ENCODE peak calls at places on chromosomes 4 and X, in four cellular contexts. One of them, this sample, is unnamed.

GRCh38 chrX:19332983-19333382 is 10.7 kb upstream of the PDHA1 start:
- DNase-seq in upper lobe of left lung: no peak
- DNase-seq in breast epithelium: no peak
- DNase-seq in vagina: peak; percentile 67
- DNase-seq in this sample: no peak

GRCh38 chrX:54452920-54453319 is 12.7 kb downstream of the TSR2 start:
- DNase-seq in upper lobe of left lung: no peak
- DNase-seq in vagina: no peak
- DNase-seq in breast epithelium: no peak
- DNase-seq in this sample: no peak

GRCh38 chr4:107619065-107619464 is 101.0 kb downstream of the PAPSS1 start:
- DNase-seq in vagina: no peak
- DNase-seq in breast epithelium: no peak
- DNase-seq in upper lobe of left lung: no peak
- DNase-seq in this sample: no peak

GRCh38 chr4:40820101-40820500 is 70.3 kb downstream of the NSUN7 start:
- DNase-seq in breast epithelium: no peak
- DNase-seq in upper lobe of left lung: no peak
- DNase-seq in vagina: no peak
- DNase-seq in this sample: no peak

GRCh38 chr4:142614621-142615323 is 231.3 kb downstream of the INPP4B start:
- DNase-seq in vagina: no peak
- DNase-seq in breast epithelium: no peak
- DNase-seq in upper lobe of left lung: no peak
- DNase-seq in this sample: no peak

GRCh38 chrX:146278381-146278780 is 460.8 kb downstream of the SLITRK2 start:
- DNase-seq in upper lobe of left lung: no peak
- DNase-seq in vagina: no peak
- DNase-seq in breast epithelium: no peak
- DNase-seq in this sample: no peak

GRCh38 chr4:74108457-74109115 is 9.6 kb upstream of the CXCL2 start:
- DNase-seq in vagina: no peak
- DNase-seq in upper lobe of left lung: no peak
- DNase-seq in breast epithelium: no peak
- DNase-seq in this sample: no peak

GRCh38 chrX:21958888-21959287 is 18.4 kb downstream of the SMS start:
- DNase-seq in breast epithelium: no peak
- DNase-seq in vagina: no peak
- DNase-seq in upper lobe of left lung: no peak
- DNase-seq in this sample: no peak

GRCh38 chrX:129925305-129926092 is 19.5 kb downstream of the UTP14A start:
- DNase-seq in breast epithelium: peak; percentile 48
- DNase-seq in vagina: no peak
- DNase-seq in upper lobe of left lung: peak; percentile 65
- DNase-seq in this sample: peak; percentile 42

GRCh38 chrX:49309401-49309981 is 6.0 kb downstream of the GAGE10 start:
- DNase-seq in breast epithelium: no peak
- DNase-seq in vagina: no peak
- DNase-seq in upper lobe of left lung: no peak
- DNase-seq in this sample: peak; percentile 5

GRCh38 chrX:39815621-39816020 is 282.1 kb downstream of the BCOR start:
- DNase-seq in breast epithelium: no peak
- DNase-seq in upper lobe of left lung: no peak
- DNase-seq in vagina: no peak
- DNase-seq in this sample: no peak

GRCh38 chr4:98997176-98997575 is 1.7 kb downstream of the METAP1 start:
- DNase-seq in vagina: no peak
- DNase-seq in upper lobe of left lung: no peak
- DNase-seq in breast epithelium: no peak
- DNase-seq in this sample: no peak

GRCh38 chr4:98994474-98995182 is 893 bp upstream of the METAP1 start:
- DNase-seq in vagina: no peak
- DNase-seq in breast epithelium: no peak
- DNase-seq in upper lobe of left lung: peak; percentile 34
- DNase-seq in this sample: no peak

GRCh38 chr4:98996056-98996941 is 778 bp downstream of the METAP1 start:
- DNase-seq in breast epithelium: no peak
- DNase-seq in upper lobe of left lung: peak; percentile 22
- DNase-seq in vagina: no peak
- DNase-seq in this sample: no peak

GRCh38 chr4:98993419-98994071 is 2.0 kb upstream of the METAP1 start:
- DNase-seq in breast epithelium: no peak
- DNase-seq in upper lobe of left lung: no peak
- DNase-seq in vagina: no peak
- DNase-seq in this sample: no peak

DNA sequence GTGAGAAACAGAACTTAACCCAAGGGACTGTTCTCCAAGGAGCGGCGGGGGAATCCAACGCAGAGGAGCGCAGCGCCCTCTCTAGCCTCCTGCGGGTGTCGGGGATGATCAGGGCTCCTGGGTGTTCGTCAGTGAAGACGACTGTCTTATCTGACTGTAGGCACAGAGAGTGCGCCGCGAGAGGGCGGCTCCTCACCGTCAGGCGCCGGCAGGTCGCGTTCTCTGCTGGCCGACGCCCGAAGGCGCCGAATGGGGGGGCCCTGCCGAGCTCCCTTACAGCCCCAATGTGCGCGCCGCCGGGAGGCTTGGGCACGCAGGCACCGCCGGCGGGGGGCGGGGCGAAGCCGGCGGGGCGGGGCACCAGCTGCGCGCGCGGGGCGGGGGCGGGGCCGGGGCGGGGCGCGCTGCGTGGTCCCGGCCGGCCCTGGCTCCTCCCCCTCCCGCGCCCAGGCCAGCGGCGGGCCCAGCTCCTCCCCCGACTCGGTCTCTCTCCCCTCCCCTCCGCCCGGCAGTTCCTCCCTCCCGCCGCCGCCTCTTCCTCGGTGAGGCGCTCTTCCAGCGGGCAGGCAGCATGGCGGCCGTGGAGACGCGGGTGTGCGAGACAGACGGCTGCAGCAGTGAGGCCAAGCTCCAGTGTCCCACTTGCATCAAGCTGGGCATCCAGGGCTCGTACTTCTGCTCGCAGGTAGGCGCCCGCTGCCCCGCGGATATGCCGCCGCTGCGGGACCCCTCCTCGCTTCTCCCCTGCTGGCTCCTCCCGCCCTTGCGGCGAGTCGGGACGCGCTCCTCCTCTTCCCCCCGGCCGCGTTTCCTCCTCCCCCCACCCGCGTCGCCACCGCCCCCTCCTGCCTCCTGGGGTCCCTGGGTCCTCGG is at the start of gene METAP1:
- DNase-seq in vagina: peak; percentile 94
- DNase-seq in breast epithelium: peak; percentile 94
- DNase-seq in upper lobe of left lung: peak; percentile 97
- DNase-seq in this sample: peak; percentile 98
- TF ChIP-seq POLR2A in vagina: no peak
- TF ChIP-seq POLR2A in breast epithelium: no peak
- TF ChIP-seq POLR2A in upper lobe of left lung: no peak
- TF ChIP-seq POLR2A in this sample: peak; percentile 82

DNA sequence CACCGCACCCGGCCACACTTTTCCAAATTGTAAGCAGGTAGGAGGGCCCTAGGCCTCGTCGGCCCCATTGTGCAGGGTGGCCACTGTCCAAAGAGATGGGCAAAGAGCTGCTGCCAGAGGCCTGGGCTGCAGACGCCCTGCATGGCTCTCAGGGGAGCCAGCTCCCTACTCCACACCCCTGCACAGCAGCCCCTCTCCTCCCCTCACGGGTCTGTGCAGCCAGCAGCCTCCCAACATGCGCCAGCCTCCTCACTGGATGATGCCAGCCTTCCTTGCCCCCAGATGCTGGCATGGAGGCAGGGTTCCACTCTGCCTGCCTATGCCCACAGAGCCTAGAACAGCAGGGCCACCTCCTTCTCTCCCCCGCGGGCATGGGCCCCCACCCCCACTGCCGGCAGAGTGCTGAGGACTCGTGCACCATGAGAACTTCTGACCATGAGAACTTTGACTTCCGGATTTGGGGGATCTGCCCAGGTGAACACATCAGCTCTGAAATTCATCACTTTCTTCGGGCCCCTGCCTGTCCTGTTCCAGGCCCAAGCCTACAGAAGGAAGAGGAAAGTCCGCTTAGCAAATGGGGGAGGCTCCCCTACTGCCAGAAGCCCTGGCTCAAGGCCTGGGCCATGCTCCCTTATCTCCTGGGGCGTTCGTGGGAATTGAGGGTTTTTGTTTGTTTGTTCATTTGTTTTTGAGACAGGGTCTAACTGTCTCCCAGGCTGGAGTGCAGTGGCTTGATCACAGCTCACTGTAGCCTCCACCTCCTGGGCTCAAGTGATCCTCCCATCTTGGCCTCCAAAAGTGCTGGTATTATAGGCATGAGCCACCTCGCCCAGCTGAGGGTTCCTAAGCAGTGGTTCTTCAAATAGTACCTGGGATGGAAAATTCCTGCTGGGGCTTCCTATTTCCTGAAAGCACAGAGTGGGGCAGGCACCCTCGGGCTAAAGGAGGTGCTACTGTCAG is 8.0 kb downstream of the IRAK1 start:
- DNase-seq in breast epithelium: no peak
- DNase-seq in upper lobe of left lung: no peak
- DNase-seq in vagina: no peak
- DNase-seq in this sample: no peak
- TF ChIP-seq POLR2AphosphoS5 in breast epithelium: no peak
- TF ChIP-seq POLR2AphosphoS5 in upper lobe of left lung: no peak
- TF ChIP-seq POLR2AphosphoS5 in vagina: no peak
- TF ChIP-seq POLR2AphosphoS5 in this sample: no peak

GRCh38 chr4:184474261-184475095 is at the start of gene IRF2:
- DNase-seq in vagina: peak; percentile 98
- DNase-seq in breast epithelium: peak; percentile 96
- DNase-seq in upper lobe of left lung: peak; percentile 97
- DNase-seq in this sample: peak; percentile 98

GRCh38 chr4:184475096-184475461 is 729 bp upstream of the IRF2 start:
- DNase-seq in vagina: peak; percentile 95
- DNase-seq in breast epithelium: peak; percentile 54
- DNase-seq in upper lobe of left lung: peak; percentile 60
- DNase-seq in this sample: peak; percentile 40

GRCh38 chr4:184472540-184473264 is 1.6 kb downstream of the IRF2 start:
- DNase-seq in vagina: no peak
- DNase-seq in upper lobe of left lung: peak; percentile 88
- DNase-seq in breast epithelium: peak; percentile 59
- DNase-seq in this sample: peak; percentile 50

GRCh38 chr4:184473265-184473514 is 1.2 kb downstream of the IRF2 start:
- DNase-seq in breast epithelium: no peak
- DNase-seq in upper lobe of left lung: no peak
- DNase-seq in vagina: no peak
- DNase-seq in this sample: no peak

GRCh38 chr4:184473515-184474260 is 662 bp downstream of the IRF2 start:
- DNase-seq in upper lobe of left lung: peak; percentile 36
- DNase-seq in breast epithelium: peak; percentile 35
- DNase-seq in vagina: no peak
- DNase-seq in this sample: peak; percentile 15
- TF ChIP-seq POLR2A in upper lobe of left lung: no peak
- TF ChIP-seq POLR2A in breast epithelium: no peak
- TF ChIP-seq POLR2A in vagina: no peak
- TF ChIP-seq POLR2A in this sample: no peak

DNA sequence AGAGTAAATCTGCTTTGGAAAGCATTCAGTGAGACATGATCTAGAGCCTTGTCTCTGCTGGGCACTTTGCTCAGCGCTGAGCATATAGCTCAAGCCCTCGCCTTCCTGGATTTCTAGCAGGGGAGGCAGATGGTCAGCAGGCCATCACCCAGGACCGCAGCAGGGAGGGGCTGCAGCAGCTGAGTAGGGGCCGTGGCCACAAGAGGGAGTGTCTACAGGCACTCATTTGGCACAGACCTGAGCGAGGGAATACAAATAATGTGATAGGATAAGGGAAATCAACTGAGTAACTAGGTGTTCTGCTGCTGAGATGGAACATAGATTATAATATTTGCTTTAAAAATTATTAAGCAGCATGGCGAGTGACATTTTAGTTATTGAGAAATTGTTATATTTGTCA is 30.2 kb downstream of the OFD1 start:
- DNase-seq in vagina: no peak
- DNase-seq in breast epithelium: no peak
- DNase-seq in upper lobe of left lung: no peak
- DNase-seq in this sample: peak; percentile 23
- TF ChIP-seq POLR2AphosphoS5 in vagina: no peak
- TF ChIP-seq POLR2AphosphoS5 in breast epithelium: no peak
- TF ChIP-seq POLR2AphosphoS5 in upper lobe of left lung: no peak
- TF ChIP-seq POLR2AphosphoS5 in this sample: peak; percentile 23

This sample was measured in prostate gland.